ENCODE peak calls at places on chromosomes 1 and 21, in seven cellular contexts. O, P, I, D, Q, F and G are unnamed samples.

GRCh38 chr21:15121655-15122120 is 56.9 kb upstream of the NRIP1 start:
- DNase-seq in O (no peak), P (no peak), I (no peak), D (no peak), Q (peak; percentile 33), F (peak; percentile 80), G (peak; percentile 7)

GRCh38 chr1:156618853-156619581 is at the start of gene HAPLN2:
- DNase-seq in O (peak; percentile 64), P (peak; percentile 53), I (no peak), D (no peak), Q (no peak), F (no peak), G (no peak)

GRCh38 chr1:5992814-5993552 is 758 bp upstream of the NPHP4 start:
- DNase-seq in O (peak; percentile 32), P (no peak), I (no peak), D (peak; percentile 47), Q (peak; percentile 28), F (peak; percentile 57), G (no peak)

GRCh38 chr1:37001697-37002096 is 32.6 kb downstream of the GRIK3 start:
- DNase-seq in O (no peak), P (no peak), I (no peak), D (no peak), Q (no peak), F (no peak), G (no peak)

GRCh38 chr1:40404670-40405462 is 31.3 kb downstream of the SMAP2 start:
- DNase-seq in O (peak; percentile 17), P (peak; percentile 56), I (no peak), D (no peak), Q (no peak), F (no peak), G (no peak)

GRCh38 chr1:232899278-232899677 is 51.1 kb upstream of the NTPCR start:
- DNase-seq in O (no peak), P (no peak), I (no peak), D (no peak), Q (no peak), F (no peak), G (no peak)

GRCh38 chr21:14383596-14384210 is 757 bp upstream of the HSPA13 start:
- DNase-seq in O (no peak), P (no peak), I (no peak), D (no peak), Q (no peak), F (no peak), G (no peak)

GRCh38 chr1:59292557-59292956 is 4.3 kb upstream of the FGGY start:
- DNase-seq in O (no peak), P (no peak), I (no peak), D (peak; percentile 68), Q (peak; percentile 49), F (peak; percentile 61), G (no peak)

GRCh38 chr1:95084317-95085176 is 11.8 kb upstream of the ALG14 start:
- DNase-seq in O (peak; percentile 8), P (peak; percentile 45), I (no peak), D (no peak), Q (no peak), F (no peak), G (no peak)

GRCh38 chr1:151131832-151132675 is 14.4 kb downstream of the SEMA6C start:
- DNase-seq in O (no peak), P (no peak), I (peak; percentile 26), D (peak; percentile 51), Q (no peak), F (peak; percentile 66), G (no peak)

GRCh38 chr1:1308756-1309524 is 543 bp downstream of the PUSL1 start:
- DNase-seq in O (no peak), P (no peak), I (no peak), D (peak; percentile 66), Q (no peak), F (no peak), G (no peak)

GRCh38 chr1:52674497-52675384 is 23.4 kb downstream of the COA7 start:
- DNase-seq in O (peak; percentile 47), P (peak; percentile 23), I (no peak), D (no peak), Q (no peak), F (no peak), G (no peak)

GRCh38 chr1:161082996-161083742 is 6.2 kb downstream of the NECTIN4 start:
- DNase-seq in O (peak; percentile 35), P (no peak), I (peak; percentile 94), D (peak; percentile 89), Q (peak; percentile 79), F (peak; percentile 91), G (no peak)

GRCh38 chr1:6245869-6246496 is 2.0 kb downstream of the HES3 start:
- DNase-seq in O (peak; percentile 89), P (no peak), I (no peak), D (no peak), Q (no peak), F (peak; percentile 57), G (no peak)

GRCh38 chr1:167312871-167313270 is 92.2 kb downstream of the POU2F1 start:
- DNase-seq in O (no peak), P (no peak), I (no peak), D (no peak), Q (no peak), F (no peak), G (no peak)

GRCh38 chr1:2186901-2187300 is 7.7 kb downstream of the FAAP20 start:
- DNase-seq in O (no peak), P (no peak), I (no peak), D (no peak), Q (no peak), F (no peak), G (no peak)

GRCh38 chr1:220271706-220272046 is 577 bp downstream of the RAB3GAP2 start:
- DNase-seq in O (peak; percentile 23), P (peak; percentile 25), I (no peak), D (peak; percentile 30), Q (no peak), F (no peak), G (no peak)

GRCh38 chr1:184212649-184213314 is 161.3 kb downstream of the TSEN15 start:
- DNase-seq in O (no peak), P (no peak), I (peak; percentile 65), D (peak; percentile 49), Q (no peak), F (no peak), G (no peak)

GRCh38 chr1:27332536-27333281 is 9.1 kb upstream of the SYTL1 start:
- DNase-seq in O (peak; percentile 45), P (peak; percentile 75), I (no peak), D (no peak), Q (peak; percentile 49), F (peak; percentile 68), G (no peak)

GRCh38 chr1:64072089-64072835 is 131.2 kb upstream of the UBE2U start:
- DNase-seq in O (no peak), P (no peak), I (no peak), D (no peak), Q (no peak), F (no peak), G (no peak)

GRCh38 chr1:172775598-172776570 is 117.0 kb downstream of the FASLG start:
- DNase-seq in O (no peak), P (no peak), I (no peak), D (no peak), Q (no peak), F (no peak), G (no peak)

GRCh38 chr1:16607433-16607851 is 5.9 kb downstream of the NBPF1 start:
- DNase-seq in O (no peak), P (no peak), I (no peak), D (peak; percentile 34), Q (no peak), F (no peak), G (no peak)

GRCh38 chr1:64280001-64280400 is 76.6 kb downstream of the UBE2U start:
- DNase-seq in O (no peak), P (no peak), I (no peak), D (no peak), Q (no peak), F (no peak), G (no peak)

GRCh38 chr1:63323866-63324778 is 1.8 kb downstream of the FOXD3 start:
- DNase-seq in O (no peak), P (no peak), I (no peak), D (no peak), Q (no peak), F (no peak), G (no peak)

GRCh38 chr1:109826446-109826845 is 62.7 kb upstream of the EPS8L3 start:
- DNase-seq in O (no peak), P (no peak), I (no peak), D (no peak), Q (no peak), F (no peak), G (no peak)

GRCh38 chr1:109827466-109827865 is 63.7 kb upstream of the EPS8L3 start:
- DNase-seq in O (no peak), P (no peak), I (no peak), D (no peak), Q (no peak), F (no peak), G (no peak)

GRCh38 chr1:109828756-109829505 is 65.2 kb upstream of the EPS8L3 start:
- DNase-seq in O (no peak), P (no peak), I (no peak), D (no peak), Q (no peak), F (no peak), G (no peak)

GRCh38 chr1:109826930-109827349 is 63.2 kb upstream of the EPS8L3 start:
- DNase-seq in O (no peak), P (no peak), I (no peak), D (no peak), Q (peak; percentile 74), F (no peak), G (no peak)

DNA sequence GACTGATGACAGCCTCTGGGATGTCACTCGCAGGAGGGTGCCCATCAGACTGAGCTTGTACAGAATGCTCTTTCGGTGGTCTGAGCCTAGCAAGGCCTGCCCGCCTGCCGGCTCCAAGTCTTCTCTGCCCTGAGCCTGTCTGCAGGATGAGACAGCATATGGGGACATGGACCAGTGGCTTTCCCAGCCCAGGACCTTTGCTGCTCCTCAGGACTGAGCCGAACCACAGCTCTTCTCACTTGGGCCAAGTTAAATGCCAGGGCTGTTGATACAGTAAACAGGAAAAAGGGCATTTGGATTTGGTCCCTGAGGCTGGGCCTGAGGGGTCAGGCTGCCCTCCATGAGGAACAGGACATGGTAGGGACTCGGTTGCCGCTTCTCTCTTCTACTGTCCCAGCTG is 64.3 kb upstream of the EPS8L3 start:
- DNase-seq in O (no peak), P (no peak), I (no peak), D (no peak), Q (no peak), F (no peak), G (no peak)
- H3K4me1 ChIP-seq in O (no peaks in the 10 kb centered on the region), P (no peaks in the 10 kb centered on the region), I (no peaks in the 10 kb centered on the region), D (peaks cover 2% of the 10 kb centered on the region), Q (peaks cover 9% of the 10 kb centered on the region), F (peaks cover 23% of the 10 kb centered on the region), G (no peaks in the 10 kb centered on the region)

GRCh38 chr21:17200250-17200649 is 312.6 kb upstream of the CXADR start:
- DNase-seq in O (no peak), P (no peak), I (no peak), D (no peak), Q (no peak), F (no peak), G (no peak)
- H3K4me1 ChIP-seq in O (no peaks in the 10 kb centered on the region), P (no peaks in the 10 kb centered on the region), I (no peaks in the 10 kb centered on the region), D (no peaks in the 10 kb centered on the region), Q (no peaks in the 10 kb centered on the region), F (no peaks in the 10 kb centered on the region), G (no peaks in the 10 kb centered on the region)

GRCh38 chr1:19260211-19261138 is 8.9 kb downstream of the MRTO4 start:
- DNase-seq in O (no peak), P (no peak), I (no peak), D (no peak), Q (no peak), F (no peak), G (no peak)
- H3K4me1 ChIP-seq in O (no peaks in the 10 kb centered on the region), P (no peaks in the 10 kb centered on the region), I (no peaks in the 10 kb centered on the region), D (no peaks in the 10 kb centered on the region), Q (no peaks in the 10 kb centered on the region), F (no peaks in the 10 kb centered on the region), G (no peaks in the 10 kb centered on the region)

GRCh38 chr1:230819976-230820375 is 48.3 kb downstream of the C1orf198 start:
- DNase-seq in O (no peak), P (no peak), I (no peak), D (no peak), Q (no peak), F (no peak), G (no peak)
- H3K4me1 ChIP-seq in O (peaks cover 6% of the 10 kb centered on the region), P (peaks cover under 1% of the 10 kb centered on the region), I (peaks cover 4% of the 10 kb centered on the region), D (no peaks in the 10 kb centered on the region), Q (peaks cover 34% of the 10 kb centered on the region), F (peaks cover 28% of the 10 kb centered on the region), G (no peaks in the 10 kb centered on the region)